ENCODE peak calls at places on chromosomes 16 and 17, in six cellular contexts. B is occipital lobe; Y is kidney glomerular epithelial cell; V is GM19239; C is activated gamma-delta T cell treated with anti-CD3 and anti-CD28 coated beads, Interleukin-2, amount 50 U/mL, for 16 hours; M is NCI-H1092 treated with DMSO at 0.1 percent for 48 hours. R is an unnamed sample.

GRCh38 chr17:17269926-17270773 is 10.9 kb downstream of the COPS3 start:
- DNase-seq in C (no peak), V (no peak), M (no peak), B (no peak), Y (no peak), R (peak)

GRCh38 chr16:56985962-56986360 is 3.4 kb upstream of the NLRC5 start:
- DNase-seq in V (no peak), C (no peak), M (no peak), Y (no peak), B (no peak), R (no peak)

GRCh38 chr16:86181526-86181925 is 282.6 kb downstream of the IRF8 start:
- DNase-seq in C (no peak), V (no peak), B (no peak), Y (no peak), M (no peak), R (no peak)

GRCh38 chr16:56372938-56373337 is 52.4 kb downstream of the AMFR start:
- DNase-seq in B (no peak), M (no peak), Y (no peak), C (no peak), V (no peak), R (no peak)

GRCh38 chr17:65743313-65743665 is 181.8 kb upstream of the AXIN2 start:
- DNase-seq in V (no peak), Y (no peak), B (no peak), M (no peak), C (no peak), R (no peak)

GRCh38 chr16:68186877-68187276 is 49.0 kb downstream of the ESRP2 start:
- DNase-seq in C (no peak), M (no peak), Y (no peak), V (no peak), B (no peak), R (no peak)

GRCh38 chr17:40130352-40131042 is 8.7 kb downstream of the MSL1 start:
- DNase-seq in B (no peak), V (no peak), Y (no peak), C (no peak), M (no peak), R (no peak)

GRCh38 chr16:65833171-65833871 is 533.2 kb upstream of the CDH5 start:
- DNase-seq in Y (no peak), M (no peak), V (no peak), B (no peak), C (no peak), R (no peak)

GRCh38 chr16:47834485-47835024 is 321.2 kb downstream of the ABCC12 start:
- DNase-seq in C (no peak), M (no peak), Y (no peak), V (no peak), B (no peak), R (no peak)

GRCh38 chr16:15874745-15875314 is 13.6 kb downstream of the CEP20 start:
- DNase-seq in C (no peak), Y (peak), B (peak), V (no peak), M (peak), R (no peak)

GRCh38 chr17:19409066-19409465 is 2.0 kb upstream of the RNF112 start:
- DNase-seq in Y (no peak), V (no peak), M (no peak), B (no peak), C (no peak), R (no peak)

GRCh38 chr17:17568772-17569195 is 22.7 kb downstream of the PEMT start:
- DNase-seq in C (peak), B (peak), M (peak), V (peak), Y (peak), R (peak)

GRCh38 chr17:40015005-40015997 is at the start of gene CSF3:
- DNase-seq in V (no peak), Y (no peak), M (peak), C (no peak), B (no peak), R (peak)

GRCh38 chr17:59746849-59747445 is 39.5 kb downstream of the VMP1 start:
- DNase-seq in C (no peak), Y (peak), B (no peak), V (no peak), M (peak), R (peak)

GRCh38 chr17:75625813-75626486 is 7.3 kb upstream of the SMIM5 start:
- DNase-seq in Y (no peak), M (peak), C (no peak), V (peak), B (no peak), R (peak)

GRCh38 chr17:1055751-1056645 is 59.1 kb downstream of the TIMM22 start:
- DNase-seq in M (peak), C (peak), B (peak), Y (peak), V (peak), R (peak)

R was measured in SHP77.